ENCODE peak calls at places on chromosomes 2 and 18, in five cellular contexts. One of them, this sample, is unnamed.

GRCh38 chr2:66281980-66282379 is 152.9 kb upstream of the MEIS1 start:
- DNase-seq in HCT116: no peak
- DNase-seq in neural progenitor cell: no peak
- DNase-seq in GM10248: no peak
- DNase-seq in left lung: no peak
- DNase-seq in this sample: no peak

GRCh38 chr2:11539317-11540147 is 5.7 kb downstream of the GREB1 start:
- DNase-seq in HCT116: no peak
- DNase-seq in neural progenitor cell: peak
- DNase-seq in GM10248: no peak
- DNase-seq in left lung: no peak
- DNase-seq in this sample: no peak

GRCh38 chr2:1750935-1751767 is 6.8 kb upstream of the PXDN start:
- DNase-seq in HCT116: peak
- DNase-seq in neural progenitor cell: peak
- DNase-seq in GM10248: peak
- DNase-seq in left lung: peak
- DNase-seq in this sample: no peak

GRCh38 chr2:240933966-240934700 is 28.0 kb downstream of the CROCC2 start:
- DNase-seq in HCT116: no peak
- DNase-seq in neural progenitor cell: no peak
- DNase-seq in GM10248: no peak
- DNase-seq in left lung: peak
- DNase-seq in this sample: no peak

GRCh38 chr2:150259746-150260145 is 227.7 kb downstream of the RND3 start:
- DNase-seq in HCT116: no peak
- DNase-seq in neural progenitor cell: peak
- DNase-seq in GM10248: no peak
- DNase-seq in left lung: no peak
- DNase-seq in this sample: no peak

GRCh38 chr2:71064754-71065621 is 3.5 kb upstream of the NAGK start:
- DNase-seq in HCT116: no peak
- DNase-seq in neural progenitor cell: no peak
- DNase-seq in GM10248: peak
- DNase-seq in left lung: no peak
- DNase-seq in this sample: no peak

GRCh38 chr2:229254206-229254605 is 16.9 kb downstream of the PID1 start:
- DNase-seq in HCT116: no peak
- DNase-seq in neural progenitor cell: no peak
- DNase-seq in GM10248: no peak
- DNase-seq in left lung: no peak
- DNase-seq in this sample: no peak

GRCh38 chr2:109719871-109720270 is 74.2 kb upstream of the RGPD5 start:
- DNase-seq in HCT116: no peak
- DNase-seq in neural progenitor cell: no peak
- DNase-seq in GM10248: no peak
- DNase-seq in left lung: no peak
- DNase-seq in this sample: no peak

GRCh38 chr2:192687000-192687399 is 492.3 kb upstream of the TMEFF2 start:
- DNase-seq in HCT116: no peak
- DNase-seq in neural progenitor cell: no peak
- DNase-seq in GM10248: no peak
- DNase-seq in left lung: no peak
- DNase-seq in this sample: no peak

GRCh38 chr2:129252781-129253460 is 726.5 kb upstream of the RAB6C start:
- DNase-seq in HCT116: no peak
- DNase-seq in neural progenitor cell: no peak
- DNase-seq in GM10248: no peak
- DNase-seq in left lung: no peak
- DNase-seq in this sample: no peak

GRCh38 chr2:85111819-85112281 is 21.3 kb upstream of the TCF7L1 start:
- DNase-seq in HCT116: no peak
- DNase-seq in neural progenitor cell: no peak
- DNase-seq in GM10248: no peak
- DNase-seq in left lung: no peak
- DNase-seq in this sample: no peak

GRCh38 chr2:235008584-235009044 is 56.8 kb downstream of the SH3BP4 start:
- DNase-seq in HCT116: peak
- DNase-seq in neural progenitor cell: no peak
- DNase-seq in GM10248: no peak
- DNase-seq in left lung: no peak
- DNase-seq in this sample: no peak

GRCh38 chr2:176139170-176139611 is 9.7 kb downstream of the HOXD8 start:
- DNase-seq in HCT116: no peak
- DNase-seq in neural progenitor cell: no peak
- DNase-seq in GM10248: no peak
- DNase-seq in left lung: no peak
- DNase-seq in this sample: no peak

GRCh38 chr2:219327719-219328118 is 4.8 kb downstream of the RESP18 start:
- DNase-seq in HCT116: no peak
- DNase-seq in neural progenitor cell: no peak
- DNase-seq in GM10248: no peak
- DNase-seq in left lung: no peak
- DNase-seq in this sample: no peak

GRCh38 chr2:194383404-194383803 is 1273.6 kb upstream of the SLC39A10 start:
- DNase-seq in HCT116: peak
- DNase-seq in neural progenitor cell: peak
- DNase-seq in GM10248: no peak
- DNase-seq in left lung: no peak
- DNase-seq in this sample: no peak

GRCh38 chr2:47636596-47636995 is 146.3 kb upstream of the MSH6 start:
- DNase-seq in HCT116: no peak
- DNase-seq in neural progenitor cell: no peak
- DNase-seq in GM10248: no peak
- DNase-seq in left lung: no peak
- DNase-seq in this sample: no peak

GRCh38 chr2:24515335-24515734 is 24.3 kb downstream of the NCOA1 start:
- DNase-seq in HCT116: no peak
- DNase-seq in neural progenitor cell: no peak
- DNase-seq in GM10248: no peak
- DNase-seq in left lung: no peak
- DNase-seq in this sample: no peak

GRCh38 chr18:79380816-79381806 is 14.6 kb upstream of the NFATC1 start:
- DNase-seq in HCT116: no peak
- DNase-seq in neural progenitor cell: peak
- DNase-seq in GM10248: peak
- DNase-seq in left lung: no peak
- DNase-seq in this sample: peak

GRCh38 chr18:11984091-11984490 is 2.8 kb downstream of the IMPA2 start:
- DNase-seq in HCT116: no peak
- DNase-seq in neural progenitor cell: no peak
- DNase-seq in GM10248: no peak
- DNase-seq in left lung: peak
- DNase-seq in this sample: no peak

GRCh38 chr2:214706986-214707385 is 102.5 kb downstream of the BARD1 start:
- DNase-seq in HCT116: no peak
- DNase-seq in neural progenitor cell: no peak
- DNase-seq in GM10248: no peak
- DNase-seq in left lung: no peak
- DNase-seq in this sample: no peak

GRCh38 chr2:20647764-20648164 is 3.1 kb downstream of the HS1BP3 start:
- DNase-seq in HCT116: no peak
- DNase-seq in neural progenitor cell: no peak
- DNase-seq in GM10248: no peak
- DNase-seq in left lung: no peak
- DNase-seq in this sample: no peak

GRCh38 chr2:172436889-172437288 is 9.5 kb downstream of the ITGA6 start:
- DNase-seq in HCT116: no peak
- DNase-seq in neural progenitor cell: no peak
- DNase-seq in GM10248: no peak
- DNase-seq in left lung: no peak
- DNase-seq in this sample: no peak

GRCh38 chr2:225895126-225895525 is 495.6 kb downstream of the NYAP2 start:
- DNase-seq in HCT116: no peak
- DNase-seq in neural progenitor cell: no peak
- DNase-seq in GM10248: no peak
- DNase-seq in left lung: no peak
- DNase-seq in this sample: no peak

GRCh38 chr2:4291430-4291829 is 588.1 kb downstream of the DCDC2C start:
- DNase-seq in HCT116: no peak
- DNase-seq in neural progenitor cell: no peak
- DNase-seq in GM10248: no peak
- DNase-seq in left lung: no peak
- DNase-seq in this sample: no peak

GRCh38 chr2:75627902-75628504 is 18.6 kb upstream of the MRPL19 start:
- DNase-seq in HCT116: peak
- DNase-seq in neural progenitor cell: peak
- DNase-seq in GM10248: peak
- DNase-seq in left lung: peak
- DNase-seq in this sample: peak

GRCh38 chr2:226874749-226875148 is 38.9 kb downstream of the RHBDD1 start:
- DNase-seq in HCT116: no peak
- DNase-seq in neural progenitor cell: peak
- DNase-seq in GM10248: no peak
- DNase-seq in left lung: no peak
- DNase-seq in this sample: no peak

GRCh38 chr2:197909377-197909776 is 105.0 kb downstream of the PLCL1 start:
- DNase-seq in HCT116: peak
- DNase-seq in neural progenitor cell: no peak
- DNase-seq in GM10248: no peak
- DNase-seq in left lung: no peak
- DNase-seq in this sample: no peak

DNA sequence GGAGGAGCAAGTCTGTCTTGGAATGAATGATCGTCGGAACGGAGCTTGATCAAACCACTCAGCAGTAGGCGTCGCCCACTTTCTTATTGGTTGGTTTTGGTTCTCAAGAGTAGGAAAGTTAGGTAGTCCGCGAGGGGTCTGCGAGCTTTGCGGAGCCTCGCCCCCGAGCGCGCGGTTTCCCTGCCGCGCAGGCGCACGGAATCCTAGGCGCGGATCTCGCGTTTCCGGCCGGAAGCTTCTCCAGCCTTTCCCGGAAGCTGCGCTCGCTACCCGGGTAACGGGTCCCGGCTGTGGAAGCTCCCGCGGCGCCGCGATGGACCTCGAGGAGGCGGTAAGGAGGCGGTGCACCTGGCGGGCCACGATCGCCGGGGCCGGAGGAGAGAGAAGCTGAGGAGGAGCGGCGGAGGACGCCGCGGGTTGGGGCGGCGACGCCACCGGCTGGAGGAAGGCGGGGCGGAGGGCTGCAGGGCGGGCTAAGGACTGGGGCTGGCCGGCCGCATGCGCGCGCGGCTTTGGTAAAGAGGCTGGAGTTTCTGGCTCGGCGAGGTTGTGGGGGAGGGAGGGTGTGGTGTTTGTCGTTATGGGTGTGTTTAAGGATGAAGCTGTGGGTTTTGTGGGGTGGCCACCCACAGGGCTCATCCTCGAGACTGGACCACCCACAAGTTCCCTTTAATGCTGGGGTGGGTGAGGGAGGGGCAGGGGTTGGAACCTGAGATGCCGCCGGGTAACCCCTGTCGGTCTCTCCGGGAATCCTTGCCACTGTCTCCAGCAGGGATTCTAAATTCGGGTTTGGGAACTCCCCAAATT is at the start of gene TAF1B:
- DNase-seq in HCT116: peak
- DNase-seq in neural progenitor cell: peak
- DNase-seq in GM10248: peak
- DNase-seq in left lung: peak
- DNase-seq in this sample: peak
- TF ChIP-seq CTCF in HCT116: no peak
- TF ChIP-seq CTCF in neural progenitor cell: peak
- TF ChIP-seq CTCF in GM10248: no peak
- TF ChIP-seq CTCF in left lung: no peak
- TF ChIP-seq CTCF in this sample: no peak

DNA sequence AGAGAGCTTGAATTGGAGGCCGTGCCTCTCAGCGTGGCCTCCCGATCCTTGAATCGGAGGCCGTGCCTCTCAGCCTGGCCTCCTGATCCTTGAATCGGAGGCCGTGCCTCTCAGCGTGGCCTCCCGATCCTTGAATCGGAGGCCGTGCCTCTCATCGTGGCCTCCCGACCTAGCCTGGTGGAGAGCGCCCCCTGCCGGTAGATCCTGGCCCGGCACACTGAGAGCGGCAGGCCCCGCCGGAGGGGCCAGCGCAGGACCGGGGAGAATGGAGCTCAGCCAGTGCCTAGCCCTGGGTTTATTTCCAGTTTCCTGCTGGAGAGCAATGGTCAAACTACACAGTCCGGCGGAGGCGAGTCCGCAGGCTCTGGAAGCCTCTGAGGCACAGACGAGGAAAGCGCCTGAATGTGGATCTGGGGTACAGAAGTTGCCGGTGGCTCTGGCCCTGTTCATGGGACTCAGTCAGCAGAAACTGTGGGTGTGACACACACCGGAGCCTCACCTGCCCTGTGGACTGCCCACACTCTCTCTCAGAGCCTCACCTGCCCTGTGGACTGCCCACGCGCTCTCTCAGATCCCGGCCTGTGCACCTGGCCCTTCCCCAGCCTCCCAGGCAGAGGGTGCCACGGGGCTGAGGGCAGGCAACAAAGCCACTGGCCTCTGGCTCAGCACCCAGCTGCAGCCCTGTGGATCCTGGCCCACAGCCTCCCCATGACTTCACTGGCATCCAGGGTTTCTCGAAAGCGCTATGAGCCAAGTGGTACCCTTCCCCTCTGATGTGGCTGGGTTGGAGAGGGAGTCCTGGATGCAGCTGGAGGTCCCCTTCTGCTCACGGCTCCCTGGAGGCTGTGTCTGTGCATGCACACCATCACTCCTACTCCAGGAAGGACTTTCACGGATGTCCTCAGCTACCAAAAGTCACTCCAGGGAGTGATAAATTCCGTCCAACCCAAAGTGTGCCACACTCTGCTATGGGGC is 1.5 kb downstream of the IL36B start:
- DNase-seq in HCT116: no peak
- DNase-seq in neural progenitor cell: no peak
- DNase-seq in GM10248: no peak
- DNase-seq in left lung: no peak
- DNase-seq in this sample: no peak
- TF ChIP-seq CTCF in HCT116: no peak
- TF ChIP-seq CTCF in neural progenitor cell: peak
- TF ChIP-seq CTCF in GM10248: no peak
- TF ChIP-seq CTCF in left lung: no peak
- TF ChIP-seq CTCF in this sample: no peak

GRCh38 chr18:634551-635045 is 22.9 kb upstream of the TYMS start:
- DNase-seq in HCT116: no peak
- DNase-seq in neural progenitor cell: peak
- DNase-seq in GM10248: no peak
- DNase-seq in left lung: no peak
- DNase-seq in this sample: no peak

GRCh38 chr18:627211-627610 is 30.2 kb upstream of the TYMS start:
- DNase-seq in HCT116: no peak
- DNase-seq in neural progenitor cell: no peak
- DNase-seq in GM10248: no peak
- DNase-seq in left lung: no peak
- DNase-seq in this sample: no peak

GRCh38 chr18:631560-631959 is 25.9 kb upstream of the TYMS start:
- DNase-seq in HCT116: no peak
- DNase-seq in neural progenitor cell: no peak
- DNase-seq in GM10248: no peak
- DNase-seq in left lung: no peak
- DNase-seq in this sample: no peak

GRCh38 chr18:623760-624620 is 27.2 kb downstream of the CLUL1 start:
- DNase-seq in HCT116: peak
- DNase-seq in neural progenitor cell: peak
- DNase-seq in GM10248: peak
- DNase-seq in left lung: peak
- DNase-seq in this sample: peak

GRCh38 chr18:629303-630150 is 27.9 kb upstream of the TYMS start:
- DNase-seq in HCT116: no peak
- DNase-seq in neural progenitor cell: no peak
- DNase-seq in GM10248: no peak
- DNase-seq in left lung: no peak
- DNase-seq in this sample: no peak
- TF ChIP-seq CTCF in HCT116: no peak
- TF ChIP-seq CTCF in neural progenitor cell: peak
- TF ChIP-seq CTCF in GM10248: no peak
- TF ChIP-seq CTCF in left lung: no peak
- TF ChIP-seq CTCF in this sample: no peak

GRCh38 chr2:63424329-63425078 is 163.8 kb downstream of the WDPCP start:
- DNase-seq in HCT116: peak
- DNase-seq in neural progenitor cell: peak
- DNase-seq in GM10248: peak
- DNase-seq in left lung: no peak
- DNase-seq in this sample: no peak
- TF ChIP-seq CTCF in HCT116: peak
- TF ChIP-seq CTCF in neural progenitor cell: peak
- TF ChIP-seq CTCF in GM10248: peak
- TF ChIP-seq CTCF in left lung: peak
- TF ChIP-seq CTCF in this sample: no peak